ENCODE peak calls at places on chromosomes 11 and 22, in eight cellular contexts. G, Q, K, C, J, U, L and V are unnamed samples.

GRCh38 chr11:73950869-73951710 is at the start of gene DNAJB13:
- DNase-seq in G (peak), Q (peak), K (no peak), C (peak), J (peak), U (peak), L (peak), V (peak)

GRCh38 chr11:77067776-77068460 is 1.1 kb downstream of the CAPN5 start:
- DNase-seq in G (no peak), Q (no peak), K (no peak), C (no peak), J (no peak), U (no peak), L (no peak), V (no peak)

GRCh38 chr11:23124996-23125395 is 264.7 kb upstream of the CCDC179 start:
- DNase-seq in G (no peak), Q (peak), K (no peak), C (no peak), J (peak), U (no peak), L (peak), V (peak)

GRCh38 chr11:35151896-35152295 is 12.9 kb downstream of the CD44 start:
- DNase-seq in G (no peak), Q (no peak), K (no peak), C (no peak), J (no peak), U (no peak), L (no peak), V (no peak)

GRCh38 chr22:20653795-20654342 is 120.0 kb upstream of the SERPIND1 start:
- DNase-seq in G (no peak), Q (no peak), K (no peak), C (no peak), J (no peak), U (no peak), L (no peak), V (no peak)

GRCh38 chr11:8355418-8355742 is 91.7 kb upstream of the LMO1 start:
- DNase-seq in G (no peak), Q (no peak), K (no peak), C (no peak), J (no peak), U (no peak), L (no peak), V (no peak)

GRCh38 chr22:44003016-44003775 is 20.9 kb upstream of the PARVB start:
- DNase-seq in G (no peak), Q (no peak), K (no peak), C (no peak), J (no peak), U (no peak), L (no peak), V (no peak)

GRCh38 chr11:126862664-126863247 is 137.8 kb downstream of the KIRREL3 start:
- DNase-seq in G (peak), Q (no peak), K (no peak), C (peak), J (no peak), U (peak), L (no peak), V (no peak)

GRCh38 chr11:19370100-19370861 is 129.5 kb upstream of the E2F8 start:
- DNase-seq in G (no peak), Q (peak), K (no peak), C (no peak), J (peak), U (no peak), L (peak), V (peak)

GRCh38 chr22:22714600-22715361 is 70.4 kb downstream of the GGTLC2 start:
- DNase-seq in G (no peak), Q (no peak), K (no peak), C (no peak), J (no peak), U (peak), L (no peak), V (no peak)

GRCh38 chr11:44927174-44927661 is 23.5 kb downstream of the TP53I11 start:
- DNase-seq in G (peak), Q (peak), K (peak), C (peak), J (peak), U (peak), L (peak), V (peak)

GRCh38 chr11:130435671-130436070 is 7.3 kb upstream of the ADAMTS8 start:
- DNase-seq in G (no peak), Q (no peak), K (no peak), C (no peak), J (peak), U (no peak), L (peak), V (peak)

GRCh38 chr11:114169321-114169749 is 109.8 kb downstream of the ZBTB16 start:
- DNase-seq in G (no peak), Q (no peak), K (peak), C (no peak), J (peak), U (no peak), L (no peak), V (no peak)

GRCh38 chr11:76512851-76513653 is 68.2 kb downstream of the EMSY start:
- DNase-seq in G (peak), Q (peak), K (peak), C (no peak), J (peak), U (peak), L (peak), V (peak)

GRCh38 chr11:94925422-94926270 is 47.7 kb downstream of the CWC15 start:
- DNase-seq in G (no peak), Q (peak), K (no peak), C (no peak), J (peak), U (no peak), L (no peak), V (no peak)

GRCh38 chr11:79055866-79056632 is 384.8 kb downstream of the TENM4 start:
- DNase-seq in G (no peak), Q (peak), K (peak), C (no peak), J (peak), U (no peak), L (no peak), V (no peak)

GRCh38 chr22:45322873-45323525 is 13.3 kb downstream of the FAM118A start:
- DNase-seq in G (no peak), Q (no peak), K (no peak), C (no peak), J (no peak), U (no peak), L (no peak), V (no peak)

GRCh38 chr11:95456704-95457491 is 225.9 kb upstream of the SESN3 start:
- DNase-seq in G (no peak), Q (peak), K (no peak), C (no peak), J (peak), U (no peak), L (no peak), V (peak)

GRCh38 chr22:35457729-35458546 is 58.0 kb downstream of the MCM5 start:
- DNase-seq in G (no peak), Q (no peak), K (no peak), C (no peak), J (peak), U (no peak), L (peak), V (peak)

GRCh38 chr11:1353383-1354124 is 36.2 kb upstream of the BRSK2 start:
- DNase-seq in G (no peak), Q (no peak), K (no peak), C (no peak), J (no peak), U (no peak), L (no peak), V (no peak)

GRCh38 chr11:64407630-64408029 is 48.7 kb downstream of the RPS6KA4 start:
- DNase-seq in G (no peak), Q (no peak), K (no peak), C (no peak), J (no peak), U (no peak), L (no peak), V (no peak)

GRCh38 chr22:17518379-17518778 is 44.9 kb upstream of the SLC25A18 start:
- DNase-seq in G (no peak), Q (no peak), K (no peak), C (no peak), J (no peak), U (no peak), L (no peak), V (no peak)

GRCh38 chr11:94938399-94939055 is 34.8 kb downstream of the CWC15 start:
- DNase-seq in G (no peak), Q (peak), K (peak), C (no peak), J (peak), U (no peak), L (peak), V (no peak)

GRCh38 chr11:77294040-77294439 is 7.4 kb downstream of the GDPD4 start:
- DNase-seq in G (no peak), Q (no peak), K (no peak), C (no peak), J (no peak), U (no peak), L (no peak), V (no peak)

GRCh38 chr22:23521442-23522113 is 58.5 kb downstream of the IGLL1 start:
- DNase-seq in G (peak), Q (peak), K (peak), C (peak), J (peak), U (peak), L (peak), V (peak)

GRCh38 chr11:6362185-6362867 is 27.9 kb upstream of the SMPD1 start:
- DNase-seq in G (peak), Q (no peak), K (no peak), C (no peak), J (no peak), U (no peak), L (no peak), V (peak)

GRCh38 chr11:44903035-44903434 is 47.6 kb downstream of the TP53I11 start:
- DNase-seq in G (no peak), Q (no peak), K (no peak), C (no peak), J (no peak), U (no peak), L (no peak), V (no peak)

GRCh38 chr11:833114-833791 is 501 bp downstream of the CD151 start:
- DNase-seq in G (peak), Q (peak), K (no peak), C (no peak), J (peak), U (no peak), L (no peak), V (no peak)

GRCh38 chr22:38412435-38413084 is 42.4 kb downstream of the KCNJ4 start:
- DNase-seq in G (no peak), Q (no peak), K (no peak), C (peak), J (no peak), U (no peak), L (no peak), V (no peak)

GRCh38 chr11:9516113-9516512 is 55.3 kb downstream of the ZNF143 start:
- DNase-seq in G (no peak), Q (no peak), K (no peak), C (no peak), J (no peak), U (no peak), L (no peak), V (no peak)

GRCh38 chr22:42648368-42649260 is 578 bp downstream of the CYB5R3 start:
- DNase-seq in G (no peak), Q (peak), K (no peak), C (peak), J (peak), U (peak), L (peak), V (peak)

GRCh38 chr11:37352485-37352884 is 754.4 kb upstream of the RAG2 start:
- DNase-seq in G (peak), Q (no peak), K (no peak), C (peak), J (no peak), U (no peak), L (peak), V (no peak)

DNA sequence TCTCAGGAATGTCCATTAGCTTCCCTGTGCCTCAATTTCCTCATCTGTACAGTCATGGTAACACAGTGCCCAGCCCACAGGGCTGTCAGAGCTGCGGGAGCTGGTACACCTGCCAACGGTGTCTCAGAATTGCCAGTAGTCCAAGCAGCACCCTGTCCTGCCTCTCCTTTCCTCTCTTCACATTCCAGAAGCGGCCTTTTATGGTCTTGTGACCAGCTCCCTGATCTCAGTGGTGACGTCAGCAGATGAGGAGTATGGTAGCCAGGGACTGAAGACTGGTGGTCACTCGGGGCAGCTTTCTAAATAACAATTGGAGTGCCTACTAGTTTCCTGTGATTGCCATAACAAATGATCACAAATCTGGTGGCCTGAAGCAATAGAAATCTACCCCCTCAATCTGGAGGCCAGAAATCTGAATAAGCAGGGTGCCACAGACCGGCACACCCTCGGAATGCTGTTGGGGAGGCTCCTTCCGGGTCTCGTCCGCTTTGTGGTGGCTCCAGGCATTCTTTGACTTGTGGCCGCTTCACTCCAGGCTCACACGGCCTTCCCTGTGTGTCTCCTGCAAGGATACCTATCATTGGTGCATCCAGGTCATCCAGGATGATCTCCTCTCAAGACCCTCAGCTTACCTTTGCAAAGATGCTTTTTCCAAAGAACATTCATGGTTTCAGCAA is 2.1 kb downstream of the FADD start:
- DNase-seq in G (no peak), Q (peak), K (no peak), C (no peak), J (peak), U (no peak), L (no peak), V (no peak)
- H3K4me3 ChIP-seq in G (no peak), Q (peak), K (no peak), C (no peak), J (peak), U (no peak), L (peak), V (no peak)

GRCh38 chr11:131504199-131504949 is 134.0 kb downstream of the NTM start:
- DNase-seq in G (peak), Q (no peak), K (no peak), C (peak), J (no peak), U (no peak), L (peak), V (peak)
- TF ChIP-seq CTCF in G (peak), Q (no peak), K (no peak), C (peak), J (no peak), U (no peak), L (peak), V (peak)

GRCh38 chr22:46747646-46748045 is 9.6 kb upstream of the CERK start:
- DNase-seq in G (no peak), Q (no peak), K (no peak), C (no peak), J (no peak), U (no peak), L (no peak), V (no peak)

GRCh38 chr22:46749682-46750529 is 11.9 kb upstream of the CERK start:
- DNase-seq in G (no peak), Q (no peak), K (no peak), C (no peak), J (no peak), U (no peak), L (no peak), V (no peak)

GRCh38 chr22:46748948-46749681 is 11.1 kb upstream of the CERK start:
- DNase-seq in G (no peak), Q (peak), K (no peak), C (no peak), J (peak), U (no peak), L (peak), V (peak)

GRCh38 chr22:46746620-46747019 is 8.6 kb upstream of the CERK start:
- DNase-seq in G (no peak), Q (no peak), K (no peak), C (no peak), J (no peak), U (no peak), L (no peak), V (no peak)

GRCh38 chr22:46748206-46748947 is 10.3 kb upstream of the CERK start:
- DNase-seq in G (no peak), Q (no peak), K (no peak), C (no peak), J (no peak), U (no peak), L (no peak), V (no peak)
- H3K4me3 ChIP-seq in G (no peak), Q (no peak), K (no peak), C (no peak), J (no peak), U (no peak), L (no peak), V (no peak)

DNA sequence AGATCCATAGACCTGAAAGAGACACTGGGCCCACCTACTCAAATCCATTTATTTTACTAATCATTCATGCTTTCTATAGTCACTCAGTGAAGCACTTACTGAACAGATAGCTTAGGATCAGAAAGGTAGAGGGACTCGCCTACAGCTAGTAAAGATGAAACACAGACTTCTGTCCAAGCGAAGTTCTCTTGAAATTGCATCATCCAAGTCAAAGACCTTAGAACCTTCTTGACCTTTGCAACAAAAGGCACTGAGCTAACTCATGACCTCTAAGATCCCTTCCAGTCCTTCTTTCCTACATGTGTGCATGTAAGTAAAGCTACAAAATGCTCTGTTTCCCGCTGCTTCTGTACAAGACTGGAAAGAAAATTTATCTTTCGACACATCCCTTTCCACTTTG is 377.6 kb downstream of the LARGE1 start:
- DNase-seq in G (no peak), Q (no peak), K (no peak), C (no peak), J (no peak), U (no peak), L (no peak), V (no peak)
- TF ChIP-seq CTCF in G (no peak), Q (no peak), K (no peak), C (no peak), J (no peak), U (no peak), L (no peak), V (no peak)

DNA sequence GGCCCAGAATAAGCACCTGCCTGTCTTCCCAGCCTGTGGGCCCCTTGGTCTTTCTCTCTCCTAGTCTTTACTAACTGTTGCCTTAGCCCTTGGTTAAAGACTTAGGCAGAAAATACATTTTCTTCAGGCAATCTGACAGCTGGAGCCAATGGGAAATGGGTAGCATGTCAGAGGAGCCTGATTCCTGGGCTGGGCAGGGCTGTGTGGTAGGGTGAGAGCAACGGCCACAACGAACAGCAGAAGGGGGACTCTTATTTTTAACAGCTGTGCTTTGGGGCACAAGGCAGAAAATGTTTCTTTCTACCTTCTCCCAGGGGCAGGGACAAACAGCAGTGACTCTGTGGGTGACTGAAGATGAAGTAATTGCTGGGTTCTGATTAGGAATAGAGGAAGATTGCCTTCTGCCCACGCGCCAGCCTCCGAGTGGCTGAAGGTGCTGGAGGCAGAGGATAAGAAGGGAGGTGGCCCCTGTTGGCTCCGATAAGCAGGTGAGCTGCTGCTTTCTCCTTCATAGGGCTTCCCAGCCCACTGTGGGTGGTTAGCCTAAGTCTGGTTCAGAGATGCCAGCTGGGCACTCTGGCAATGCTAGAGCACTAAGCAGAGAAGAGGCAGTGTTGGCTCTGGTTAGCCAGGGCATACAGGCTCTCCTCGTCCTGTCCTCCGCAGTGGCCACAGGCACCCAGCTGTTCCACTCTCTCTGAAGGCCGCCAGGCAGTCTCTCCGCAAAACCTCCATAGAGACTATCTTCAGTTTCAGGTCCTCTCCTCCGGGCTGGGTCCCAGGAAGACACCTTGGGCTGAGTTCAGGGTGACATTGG is 1.5 kb downstream of the YPEL4 start:
- DNase-seq in G (peak), Q (no peak), K (no peak), C (no peak), J (peak), U (no peak), L (no peak), V (no peak)
- H3K4me3 ChIP-seq in G (peak), Q (peak), K (peak), C (no peak), J (no peak), U (no peak), L (no peak), V (no peak)